ENCODE peak calls at places on chromosomes 12 and 14, in six cellular contexts. W, C, I, B, F and M are unnamed samples.

GRCh38 chr14:52781629-52782028 is 9.8 kb downstream of the GNPNAT1 start:
- DNase-seq in W (no peak), C (no peak), I (no peak), B (no peak), F (no peak), M (no peak)

GRCh38 chr12:111155521-111155920 is 213.4 kb downstream of the PHETA1 start:
- DNase-seq in W (no peak), C (no peak), I (no peak), B (no peak), F (no peak), M (no peak)

GRCh38 chr12:14471497-14471896 is 96.2 kb downstream of the PLBD1 start:
- DNase-seq in W (no peak), C (no peak), I (no peak), B (no peak), F (no peak), M (no peak)

GRCh38 chr14:55440385-55440784 is at the start of gene TBPL2:
- DNase-seq in W (no peak), C (no peak), I (no peak), B (no peak), F (no peak), M (no peak)

GRCh38 chr12:82359115-82359478 is 768 bp downstream of the METTL25 start:
- DNase-seq in W (no peak), C (no peak), I (peak; percentile 13), B (no peak), F (peak; percentile 8), M (no peak)

GRCh38 chr12:66144796-66145754 is 14.5 kb upstream of the LLPH start:
- DNase-seq in W (peak; percentile 27), C (peak; percentile 81), I (peak; percentile 46), B (peak; percentile 30), F (peak; percentile 77), M (no peak)

GRCh38 chr12:104505095-104505819 is 48.5 kb downstream of the CHST11 start:
- DNase-seq in W (no peak), C (no peak), I (peak; percentile 40), B (no peak), F (no peak), M (no peak)

GRCh38 chr12:113670742-113671141 is 199.1 kb upstream of the LHX5 start:
- DNase-seq in W (no peak), C (no peak), I (no peak), B (no peak), F (no peak), M (no peak)

GRCh38 chr14:54343276-54344121 is 53.3 kb upstream of the CDKN3 start:
- DNase-seq in W (peak; percentile 23), C (peak; percentile 35), I (peak; percentile 88), B (peak; percentile 44), F (no peak), M (no peak)

DNA sequence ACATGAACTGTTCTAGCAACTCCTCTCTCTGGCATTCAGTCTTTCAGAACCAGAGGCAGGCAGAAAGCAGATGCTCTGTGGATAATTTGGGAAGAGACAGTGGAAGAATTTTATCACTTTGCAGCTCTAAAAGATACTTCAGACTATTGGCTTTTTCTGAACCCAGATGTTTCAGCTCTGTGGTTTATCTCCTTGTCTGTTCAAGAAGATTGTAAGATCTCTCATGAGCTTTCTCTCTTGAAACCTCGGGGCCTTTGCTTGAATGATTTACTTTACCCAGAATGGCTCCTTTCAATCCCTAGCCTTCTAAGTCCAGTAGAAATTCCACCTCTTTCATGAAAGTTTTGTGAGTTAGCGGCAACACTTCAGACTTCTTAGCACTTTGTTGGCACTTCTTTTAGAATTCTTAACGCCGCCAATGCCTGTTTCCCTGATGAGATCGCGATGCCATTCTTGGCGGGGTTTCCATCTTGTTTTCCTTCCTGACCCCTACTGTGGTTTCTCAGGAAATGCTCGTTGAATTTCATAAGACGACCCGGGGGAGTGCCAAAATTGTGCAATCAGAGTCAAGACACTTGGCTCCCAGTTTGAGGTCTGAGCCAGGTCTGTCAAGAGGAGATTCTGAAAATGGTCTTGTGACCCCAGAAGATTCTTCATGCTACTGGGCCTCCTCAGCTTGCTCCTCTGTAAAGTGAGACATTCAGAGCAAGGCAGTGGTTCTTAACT is 107.0 kb upstream of the PRICKLE1 start:
- DNase-seq in W (no peak), C (peak; percentile 95), I (peak; percentile 89), B (no peak), F (peak; percentile 74), M (no peak)
- H3K4me3 ChIP-seq in W (no peak overlapping the region), C (no peak overlapping the region), I (no peak overlapping the region), B (no peak overlapping the region), F (no peak overlapping the region), M (no peak overlapping the region)

DNA sequence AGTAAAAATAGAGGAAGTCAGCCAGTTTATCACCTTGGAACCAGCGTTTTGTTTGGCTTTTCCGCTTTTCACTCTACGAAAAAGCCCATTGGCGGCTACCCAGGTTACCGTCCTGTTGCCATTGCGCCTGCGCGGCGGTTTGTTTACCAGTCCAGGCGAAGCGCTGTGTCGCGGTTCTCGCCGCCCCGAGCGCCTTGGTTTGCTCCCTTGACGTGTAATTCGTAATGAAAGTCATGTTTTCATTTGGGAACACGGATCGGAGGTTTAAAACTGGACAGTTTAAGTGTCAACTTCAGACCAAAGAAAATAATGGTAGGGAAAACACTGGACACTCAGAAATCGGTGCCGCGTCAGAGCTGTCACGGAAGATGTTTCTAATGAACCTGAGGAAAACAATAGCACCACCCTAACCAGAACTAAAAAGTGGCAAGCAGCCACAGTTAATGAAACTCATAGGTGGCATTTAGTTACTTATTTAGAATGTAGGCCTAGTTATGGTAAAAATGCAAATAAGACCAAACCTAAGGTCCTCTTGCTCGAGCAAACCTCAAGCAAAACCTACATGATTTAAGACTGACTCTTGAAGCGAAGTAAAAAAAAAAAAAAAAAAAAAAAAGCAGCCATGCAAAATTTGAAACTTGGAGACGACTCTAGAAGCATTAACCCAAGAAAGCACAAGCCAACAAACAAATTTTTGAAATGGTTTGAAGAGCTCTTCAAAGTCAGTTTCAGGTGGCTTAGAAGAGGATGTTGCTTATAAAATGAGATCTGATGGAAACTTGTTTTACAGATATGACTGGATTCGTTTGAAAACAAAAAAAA is 790 bp upstream of the GPR19 start:
- DNase-seq in W (peak; percentile 89), C (peak; percentile 84), I (peak; percentile 76), B (no peak), F (peak; percentile 84), M (no peak)
- TF ChIP-seq CTCF in W (no peak), C (no peak), I (no peak), B (no peak), F (no peak), M (no peak)

DNA sequence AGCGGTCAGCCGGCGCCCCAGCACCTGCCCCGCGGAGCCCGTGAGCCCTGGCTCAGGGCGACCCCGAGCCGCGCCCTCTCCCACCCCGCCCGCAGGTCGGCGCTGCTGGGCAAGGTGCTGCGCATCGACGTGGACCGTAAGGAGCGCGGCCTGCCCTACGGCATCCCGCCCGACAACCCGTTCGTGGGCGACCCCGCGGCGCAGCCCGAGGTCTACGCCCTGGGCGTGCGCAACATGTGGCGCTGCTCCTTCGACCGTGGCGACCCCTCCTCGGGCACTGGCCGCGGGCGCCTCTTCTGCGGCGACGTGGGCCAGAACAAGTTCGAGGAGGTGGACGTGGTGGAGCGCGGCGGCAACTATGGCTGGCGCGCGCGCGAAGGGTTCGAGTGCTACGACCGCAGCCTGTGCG is 14.4 kb downstream of the HHIPL1 start:
- DNase-seq in W (no peak), C (no peak), I (no peak), B (no peak), F (no peak), M (no peak)
- H3K4me3 ChIP-seq in W (no peak overlapping the region), C (no peak overlapping the region), I (no peak overlapping the region), B (no peak overlapping the region), F (no peak overlapping the region), M (no peak overlapping the region)

GRCh38 chr12:25788707-25789106 is 169.8 kb upstream of the RASSF8 start:
- DNase-seq in W (no peak), C (no peak), I (no peak), B (no peak), F (no peak), M (no peak)
- TF ChIP-seq CTCF in W (no peak), C (no peak), I (no peak), B (no peak), F (no peak), M (no peak)

GRCh38 chr14:68306934-68307758 is 485.7 kb downstream of the ZFP36L1 start:
- DNase-seq in W (peak; percentile 73), C (peak; percentile 39), I (peak; percentile 44), B (no peak), F (peak; percentile 40), M (no peak)
- H3K4me3 ChIP-seq in W (peak overlapping the region; percentile 22), C (no peak overlapping the region), I (no peak overlapping the region), B (no peak overlapping the region), F (no peak overlapping the region), M (no peak overlapping the region)

GRCh38 chr12:57005980-57006808 is at the start of gene ZBTB39:
- DNase-seq in W (peak; percentile 70), C (peak; percentile 22), I (peak; percentile 51), B (no peak), F (peak; percentile 53), M (no peak)
- TF ChIP-seq CTCF in W (peak; percentile 68), C (no peak), I (peak; percentile 43), B (peak; percentile 49), F (peak; percentile 38), M (peak; percentile 46)

DNA sequence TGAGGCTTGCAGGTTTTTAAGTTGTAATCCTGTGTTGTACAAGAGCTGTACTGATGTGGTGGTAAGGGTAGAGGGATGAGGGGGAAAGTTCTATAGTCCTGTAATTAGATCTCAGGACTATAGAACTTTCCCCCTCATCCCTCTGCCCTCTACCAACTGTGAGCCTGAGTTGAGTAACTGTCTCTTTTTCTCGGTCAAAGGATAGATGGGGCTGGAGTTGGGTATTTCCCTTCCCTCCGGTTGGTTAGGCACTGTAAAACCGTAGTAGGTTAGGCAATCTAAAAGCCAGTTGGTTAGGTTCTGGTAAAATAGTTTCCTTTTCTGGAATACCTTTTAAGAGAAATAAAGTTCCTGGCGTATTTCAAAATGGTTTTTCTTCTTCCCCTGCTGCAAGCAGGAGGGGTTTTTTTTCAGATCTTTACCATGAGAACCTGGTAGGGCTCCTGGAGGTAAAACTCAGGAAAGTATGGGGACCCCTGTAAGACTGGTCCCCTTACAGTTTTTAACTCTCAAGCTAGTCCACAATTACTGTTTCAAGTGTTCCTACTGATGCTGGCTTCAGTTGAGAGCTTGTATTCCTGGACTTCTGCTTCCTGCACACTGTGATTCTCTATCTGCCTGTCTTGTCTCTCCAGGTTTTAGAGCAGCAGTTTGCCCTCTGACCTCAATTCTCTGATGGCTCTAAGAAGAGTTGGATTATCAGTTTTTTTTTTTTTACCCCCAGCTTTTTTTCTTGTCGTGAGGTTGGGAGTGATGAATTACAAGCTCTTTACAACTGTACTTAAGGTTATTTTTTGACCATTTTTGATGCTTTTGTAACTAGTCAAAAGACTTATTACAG is 58.7 kb downstream of the FUT8 start:
- DNase-seq in W (no peak), C (no peak), I (no peak), B (no peak), F (no peak), M (no peak)
- H3K4me3 ChIP-seq in W (no peak overlapping the region), C (no peak overlapping the region), I (no peak overlapping the region), B (no peak overlapping the region), F (no peak overlapping the region), M (no peak overlapping the region)